ENCODE peak calls at places on chromosomes 3 and 15, in eight cellular contexts. E, T, I, J, W, B, Y and F are unnamed samples.

GRCh38 chr3:72271215-72271614 is 486.3 kb upstream of the PROK2 start:
- DNase-seq in J (no peak), B (no peak), E (no peak), Y (no peak), T (no peak), W (no peak), I (no peak), F (no peak)

GRCh38 chr3:111732248-111732879 is 126.7 kb upstream of the PHLDB2 start:
- DNase-seq in J (no peak), Y (no peak), W (no peak), I (no peak), B (peak), E (no peak), T (no peak), F (no peak)

GRCh38 chr3:43580181-43580580 is 41.6 kb downstream of the ANO10 start:
- DNase-seq in T (no peak), B (no peak), I (no peak), Y (no peak), E (no peak), J (no peak), W (no peak), F (no peak)

GRCh38 chr15:66598095-66598815 is 32.5 kb upstream of the LCTL start:
- DNase-seq in T (no peak), E (no peak), J (no peak), B (no peak), Y (no peak), I (no peak), W (no peak), F (no peak)

GRCh38 chr3:38608086-38608775 is 41.3 kb downstream of the SCN5A start:
- DNase-seq in J (no peak), W (no peak), T (no peak), E (no peak), Y (no peak), B (no peak), I (no peak), F (no peak)

GRCh38 chr15:99097441-99098410 is 7.2 kb upstream of the SYNM start:
- DNase-seq in J (no peak), Y (no peak), T (no peak), W (no peak), B (no peak), I (no peak), E (no peak), F (no peak)

GRCh38 chr15:36177590-36178281 is 401.7 kb upstream of the CDIN1 start:
- DNase-seq in T (no peak), I (no peak), E (no peak), Y (peak), J (peak), W (no peak), B (peak), F (no peak)

GRCh38 chr3:58495101-58495500 is 3.2 kb downstream of the KCTD6 start:
- DNase-seq in Y (peak), T (no peak), W (no peak), E (no peak), B (no peak), J (no peak), I (no peak), F (no peak)

GRCh38 chr3:56254261-56254660 is 214.0 kb downstream of the ERC2 start:
- DNase-seq in E (no peak), W (no peak), B (no peak), Y (no peak), T (no peak), I (no peak), J (no peak), F (no peak)

GRCh38 chr3:44125241-44125640 is 116.4 kb upstream of the TOPAZ1 start:
- DNase-seq in T (no peak), I (no peak), B (no peak), Y (no peak), W (no peak), E (no peak), J (no peak), F (no peak)

GRCh38 chr3:196603683-196604082 is 35.2 kb downstream of the FBXO45 start:
- DNase-seq in Y (no peak), I (no peak), B (no peak), E (no peak), W (no peak), J (no peak), T (no peak), F (no peak)

GRCh38 chr3:195075199-195075940 is 195.6 kb downstream of the XXYLT1 start:
- DNase-seq in Y (peak), W (no peak), E (no peak), I (no peak), B (no peak), T (no peak), J (no peak), F (no peak)

GRCh38 chr3:7697538-7697937 is 804.1 kb upstream of the LMCD1 start:
- DNase-seq in T (no peak), Y (peak), W (no peak), B (no peak), E (no peak), J (no peak), I (no peak), F (no peak)